ENCODE peak calls at places on chromosomes 12 and 14, in four cellular contexts. One of them, this sample, is unnamed.

GRCh38 chr14:41642402-41643195 is 35.9 kb downstream of the LRFN5 start:
- DNase-seq in astrocyte of the cerebellum: no peak
- DNase-seq in sigmoid colon: no peak
- DNase-seq in fibroblast of the aortic adventitia: peak; percentile 3
- DNase-seq in this sample: no peak

GRCh38 chr14:92844220-92844619 is 50.1 kb downstream of the GOLGA5 start:
- DNase-seq in fibroblast of the aortic adventitia: no peak
- DNase-seq in sigmoid colon: no peak
- DNase-seq in astrocyte of the cerebellum: no peak
- DNase-seq in this sample: no peak

GRCh38 chr14:34749408-34749807 is 35.0 kb upstream of the CFL2 start:
- DNase-seq in fibroblast of the aortic adventitia: no peak
- DNase-seq in sigmoid colon: no peak
- DNase-seq in astrocyte of the cerebellum: no peak
- DNase-seq in this sample: no peak

GRCh38 chr14:94797887-94798286 is 28.0 kb upstream of the GSC start:
- DNase-seq in sigmoid colon: no peak
- DNase-seq in astrocyte of the cerebellum: no peak
- DNase-seq in fibroblast of the aortic adventitia: no peak
- DNase-seq in this sample: no peak

GRCh38 chr14:52776816-52777215 is 14.6 kb downstream of the GNPNAT1 start:
- DNase-seq in sigmoid colon: no peak
- DNase-seq in fibroblast of the aortic adventitia: no peak
- DNase-seq in astrocyte of the cerebellum: no peak
- DNase-seq in this sample: no peak

GRCh38 chr12:110694330-110694891 is 5.5 kb upstream of the HVCN1 start:
- DNase-seq in fibroblast of the aortic adventitia: no peak
- DNase-seq in astrocyte of the cerebellum: no peak
- DNase-seq in sigmoid colon: peak; percentile 70
- DNase-seq in this sample: no peak

GRCh38 chr12:22626429-22626828 is 1.5 kb downstream of the ETNK1 start:
- DNase-seq in astrocyte of the cerebellum: peak; percentile 9
- DNase-seq in fibroblast of the aortic adventitia: peak; percentile 38
- DNase-seq in sigmoid colon: no peak
- DNase-seq in this sample: peak; percentile 39

GRCh38 chr14:24231263-24232120 is 675 bp downstream of the NEDD8 start:
- DNase-seq in fibroblast of the aortic adventitia: no peak
- DNase-seq in astrocyte of the cerebellum: no peak
- DNase-seq in sigmoid colon: no peak
- DNase-seq in this sample: no peak

GRCh38 chr12:28872654-28873268 is 276.3 kb upstream of the FAR2 start:
- DNase-seq in fibroblast of the aortic adventitia: peak; percentile 77
- DNase-seq in astrocyte of the cerebellum: peak; percentile 43
- DNase-seq in sigmoid colon: no peak
- DNase-seq in this sample: peak; percentile 78

DNA sequence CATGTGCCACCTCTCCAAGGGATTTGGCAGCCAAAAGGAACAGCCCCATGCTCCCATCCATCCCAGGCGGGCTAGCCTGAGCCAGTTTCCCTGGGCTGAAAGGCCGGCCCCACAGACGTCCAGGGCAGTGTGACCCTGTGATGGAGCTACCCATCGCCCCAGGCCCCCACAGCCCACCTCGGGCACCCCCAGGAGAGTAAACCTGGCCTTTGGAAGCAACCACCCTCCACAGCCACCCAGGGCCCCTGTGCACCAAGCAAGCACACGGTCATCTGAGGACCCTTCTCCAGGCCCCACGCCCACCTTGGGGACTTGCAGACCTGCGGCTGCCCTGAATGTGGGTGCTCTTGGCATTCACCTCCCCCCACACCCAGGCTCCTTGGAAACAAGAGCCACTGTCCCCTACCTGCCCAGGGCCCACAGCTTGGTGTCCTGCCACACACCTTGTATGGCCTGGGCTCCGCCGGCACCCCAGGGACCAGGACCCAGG is 8.4 kb downstream of the AHNAK2 start:
- DNase-seq in astrocyte of the cerebellum: no peak
- DNase-seq in sigmoid colon: no peak
- DNase-seq in fibroblast of the aortic adventitia: no peak
- DNase-seq in this sample: no peak
- H3K4me3 ChIP-seq in astrocyte of the cerebellum: peak overlapping the region; percentile 43
- H3K4me3 ChIP-seq in sigmoid colon: peak overlapping the region; percentile 49
- H3K4me3 ChIP-seq in fibroblast of the aortic adventitia: peak overlapping the region; percentile 80
- H3K4me3 ChIP-seq in this sample: peak overlapping the region; percentile 44

GRCh38 chr14:50823051-50823762 is 7.8 kb downstream of the NIN start:
- DNase-seq in sigmoid colon: no peak
- DNase-seq in astrocyte of the cerebellum: no peak
- DNase-seq in fibroblast of the aortic adventitia: peak; percentile 50
- DNase-seq in this sample: no peak
- H3K4me3 ChIP-seq in sigmoid colon: no peak overlapping the region
- H3K4me3 ChIP-seq in astrocyte of the cerebellum: no peak overlapping the region
- H3K4me3 ChIP-seq in fibroblast of the aortic adventitia: no peak overlapping the region
- H3K4me3 ChIP-seq in this sample: no peak overlapping the region

GRCh38 chr12:68450947-68451260 is 118.7 kb upstream of the MDM1 start:
- DNase-seq in fibroblast of the aortic adventitia: no peak
- DNase-seq in sigmoid colon: no peak
- DNase-seq in astrocyte of the cerebellum: no peak
- DNase-seq in this sample: peak; percentile 7
- H3K4me3 ChIP-seq in fibroblast of the aortic adventitia: peak overlapping the region; percentile 31
- H3K4me3 ChIP-seq in sigmoid colon: no peak overlapping the region
- H3K4me3 ChIP-seq in astrocyte of the cerebellum: no peak overlapping the region
- H3K4me3 ChIP-seq in this sample: no peak overlapping the region

GRCh38 chr14:61602733-61603077 is 92.6 kb upstream of the HIF1A start:
- DNase-seq in astrocyte of the cerebellum: no peak
- DNase-seq in sigmoid colon: no peak
- DNase-seq in fibroblast of the aortic adventitia: no peak
- DNase-seq in this sample: no peak
- H3K4me3 ChIP-seq in astrocyte of the cerebellum: no peak overlapping the region
- H3K4me3 ChIP-seq in sigmoid colon: no peak overlapping the region
- H3K4me3 ChIP-seq in fibroblast of the aortic adventitia: no peak overlapping the region
- H3K4me3 ChIP-seq in this sample: no peak overlapping the region

GRCh38 chr14:73757381-73757780 is 43.2 kb upstream of the PNMA1 start:
- DNase-seq in astrocyte of the cerebellum: no peak
- DNase-seq in sigmoid colon: no peak
- DNase-seq in fibroblast of the aortic adventitia: no peak
- DNase-seq in this sample: no peak
- H3K4me3 ChIP-seq in astrocyte of the cerebellum: peak overlapping the region; percentile 70
- H3K4me3 ChIP-seq in sigmoid colon: no peak overlapping the region
- H3K4me3 ChIP-seq in fibroblast of the aortic adventitia: peak overlapping the region; percentile 88
- H3K4me3 ChIP-seq in this sample: peak overlapping the region; percentile 82

DNA sequence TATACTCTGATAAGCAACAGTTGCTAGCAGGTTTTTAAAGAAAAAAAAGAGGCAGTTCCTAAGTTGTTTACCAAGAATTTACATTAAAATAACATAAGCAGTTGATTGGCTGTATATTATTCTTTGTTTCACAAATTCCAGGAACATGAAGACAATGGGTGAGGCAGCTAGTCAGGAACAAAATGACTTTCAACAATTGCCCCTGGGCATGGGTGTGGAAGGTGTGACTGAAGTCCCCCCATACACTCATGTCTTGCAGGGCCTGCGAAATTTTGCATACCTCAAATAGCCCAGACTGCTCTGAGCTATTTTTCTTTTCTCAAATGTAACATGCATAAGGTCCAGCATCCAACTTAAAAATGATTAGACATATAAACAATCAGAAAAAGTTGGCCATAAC is 267.2 kb upstream of the DIO3 start:
- DNase-seq in astrocyte of the cerebellum: no peak
- DNase-seq in fibroblast of the aortic adventitia: no peak
- DNase-seq in sigmoid colon: no peak
- DNase-seq in this sample: no peak
- H3K4me3 ChIP-seq in astrocyte of the cerebellum: no peak overlapping the region
- H3K4me3 ChIP-seq in fibroblast of the aortic adventitia: no peak overlapping the region
- H3K4me3 ChIP-seq in sigmoid colon: no peak overlapping the region
- H3K4me3 ChIP-seq in this sample: no peak overlapping the region

DNA sequence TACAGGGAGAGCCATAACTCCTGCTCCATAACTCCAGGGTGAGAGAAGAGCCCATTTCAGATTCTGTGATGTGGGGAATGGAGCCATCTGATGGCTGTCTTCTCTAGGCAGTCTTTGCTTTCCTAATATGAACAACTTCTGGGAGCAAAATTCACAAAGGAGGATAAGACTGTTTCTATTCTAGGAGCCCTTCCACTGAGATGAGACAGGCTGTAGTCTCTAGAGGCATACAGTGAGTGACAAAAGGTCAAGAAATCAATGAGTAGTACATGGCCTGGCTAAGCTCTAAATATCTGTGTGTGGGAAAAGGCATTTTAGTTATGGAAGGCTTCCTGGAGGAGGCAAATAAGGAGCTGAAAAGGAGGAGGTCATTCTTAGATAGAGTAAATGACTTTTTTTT is 69.1 kb upstream of the CISTR start:
- DNase-seq in fibroblast of the aortic adventitia: no peak
- DNase-seq in sigmoid colon: no peak
- DNase-seq in astrocyte of the cerebellum: no peak
- DNase-seq in this sample: no peak
- H3K4me3 ChIP-seq in fibroblast of the aortic adventitia: no peak overlapping the region
- H3K4me3 ChIP-seq in sigmoid colon: no peak overlapping the region
- H3K4me3 ChIP-seq in astrocyte of the cerebellum: no peak overlapping the region
- H3K4me3 ChIP-seq in this sample: no peak overlapping the region

GRCh38 chr12:15605886-15606590 is 183.2 kb downstream of the EPS8 start:
- DNase-seq in sigmoid colon: no peak
- DNase-seq in astrocyte of the cerebellum: no peak
- DNase-seq in fibroblast of the aortic adventitia: no peak
- DNase-seq in this sample: no peak

GRCh38 chr12:15603461-15604085 is 185.6 kb downstream of the EPS8 start:
- DNase-seq in sigmoid colon: no peak
- DNase-seq in fibroblast of the aortic adventitia: no peak
- DNase-seq in astrocyte of the cerebellum: no peak
- DNase-seq in this sample: no peak

GRCh38 chr12:15613981-15614380 is 175.2 kb downstream of the EPS8 start:
- DNase-seq in fibroblast of the aortic adventitia: peak; percentile 71
- DNase-seq in sigmoid colon: no peak
- DNase-seq in astrocyte of the cerebellum: no peak
- DNase-seq in this sample: peak; percentile 69

GRCh38 chr12:15608931-15609330 is 180.3 kb downstream of the EPS8 start:
- DNase-seq in sigmoid colon: no peak
- DNase-seq in astrocyte of the cerebellum: peak; percentile 24
- DNase-seq in fibroblast of the aortic adventitia: no peak
- DNase-seq in this sample: no peak

DNA sequence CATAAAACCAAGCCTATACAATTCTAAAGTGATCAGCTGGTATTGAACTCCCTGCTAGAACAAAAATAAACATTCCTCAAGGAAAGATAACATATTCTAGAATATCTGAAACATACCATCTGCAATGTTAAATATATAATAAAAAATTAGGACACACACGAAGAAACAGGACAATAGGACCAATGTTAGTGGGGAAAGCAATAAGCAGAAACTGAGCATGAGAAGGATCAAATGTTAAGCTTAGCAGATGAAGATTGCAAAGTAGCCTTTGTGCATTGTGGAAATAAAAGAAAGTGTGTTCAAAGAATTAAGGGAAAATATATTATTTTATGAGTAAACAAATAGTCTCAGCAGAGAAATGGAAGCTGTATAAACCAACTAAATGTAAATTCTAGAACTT is 180.8 kb downstream of the EPS8 start:
- DNase-seq in astrocyte of the cerebellum: no peak
- DNase-seq in fibroblast of the aortic adventitia: no peak
- DNase-seq in sigmoid colon: no peak
- DNase-seq in this sample: no peak
- H3K4me3 ChIP-seq in astrocyte of the cerebellum: no peak overlapping the region
- H3K4me3 ChIP-seq in fibroblast of the aortic adventitia: no peak overlapping the region
- H3K4me3 ChIP-seq in sigmoid colon: no peak overlapping the region
- H3K4me3 ChIP-seq in this sample: no peak overlapping the region

GRCh38 chr12:68815232-68815927 is 7.4 kb downstream of the MDM2 start:
- DNase-seq in sigmoid colon: no peak
- DNase-seq in astrocyte of the cerebellum: no peak
- DNase-seq in fibroblast of the aortic adventitia: no peak
- DNase-seq in this sample: no peak

GRCh38 chr12:68814490-68815231 is 6.7 kb downstream of the MDM2 start:
- DNase-seq in sigmoid colon: no peak
- DNase-seq in astrocyte of the cerebellum: no peak
- DNase-seq in fibroblast of the aortic adventitia: no peak
- DNase-seq in this sample: no peak

GRCh38 chr12:68809190-68810026 is 1.4 kb downstream of the MDM2 start:
- DNase-seq in astrocyte of the cerebellum: no peak
- DNase-seq in fibroblast of the aortic adventitia: peak; percentile 55
- DNase-seq in sigmoid colon: no peak
- DNase-seq in this sample: peak; percentile 39

GRCh38 chr12:68813242-68813593 is 5.2 kb downstream of the MDM2 start:
- DNase-seq in sigmoid colon: no peak
- DNase-seq in astrocyte of the cerebellum: no peak
- DNase-seq in fibroblast of the aortic adventitia: no peak
- DNase-seq in this sample: no peak

GRCh38 chr12:68812553-68813241 is 4.7 kb downstream of the MDM2 start:
- DNase-seq in astrocyte of the cerebellum: no peak
- DNase-seq in sigmoid colon: peak; percentile 18
- DNase-seq in fibroblast of the aortic adventitia: no peak
- DNase-seq in this sample: no peak
- H3K4me3 ChIP-seq in astrocyte of the cerebellum: peak overlapping the region; percentile 3
- H3K4me3 ChIP-seq in sigmoid colon: no peak overlapping the region
- H3K4me3 ChIP-seq in fibroblast of the aortic adventitia: peak overlapping the region; percentile 58
- H3K4me3 ChIP-seq in this sample: peak overlapping the region; percentile 26